ENCODE peak calls at places on chromosome 1, in nine cellular contexts. W is cardiac septum, F is A549, Y is HS-5, B is M059J, Z is astrocyte of the spinal cord, A is HS-27A, T is substantia nigra, D is EH. U is an unnamed sample.

GRCh38 chr1:64934115-64934880 is 32.1 kb downstream of the JAK1 start:
- DNase-seq in W (no peak), F (peak; percentile 63), Y (peak; percentile 60), B (peak; percentile 81), Z (peak; percentile 77), A (peak; percentile 51), T (no peak), D (peak; percentile 92), U (no peak)

GRCh38 chr1:169106921-169107672 is 607 bp downstream of the ATP1B1 start:
- DNase-seq in W (no peak), F (no peak), Y (no peak), B (peak; percentile 52), Z (peak; percentile 46), A (no peak), T (no peak), D (peak; percentile 38), U (peak; percentile 51)

GRCh38 chr1:207789792-207790787 is 38.2 kb downstream of the CD46 start:
- DNase-seq in W (no peak), F (no peak), Y (no peak), B (peak; percentile 64), Z (no peak), A (no peak), T (no peak), D (peak; percentile 82), U (no peak)

GRCh38 chr1:63645301-63645700 is 52.1 kb downstream of the PGM1 start:
- DNase-seq in W (no peak), F (no peak), Y (no peak), B (no peak), Z (no peak), A (no peak), T (no peak), D (peak; percentile 33), U (peak; percentile 18)

GRCh38 chr1:228004331-228004871 is 2.4 kb upstream of the WNT3A start:
- DNase-seq in W (peak; percentile 65), F (peak; percentile 62), Y (no peak), B (peak; percentile 46), Z (no peak), A (no peak), T (no peak), D (peak; percentile 46), U (peak; percentile 38)

GRCh38 chr1:68346192-68346808 is 103.5 kb downstream of the RPE65 start:
- DNase-seq in W (no peak), F (peak; percentile 5), Y (no peak), B (peak; percentile 36), Z (peak; percentile 65), A (no peak), T (no peak), D (peak; percentile 40), U (peak; percentile 36)

GRCh38 chr1:3405491-3405890 is 49.0 kb upstream of the ARHGEF16 start:
- DNase-seq in W (no peak), F (no peak), Y (no peak), B (no peak), Z (no peak), A (no peak), T (no peak), D (no peak), U (no peak)

GRCh38 chr1:69246721-69247120 is 321.0 kb upstream of the LRRC7 start:
- DNase-seq in W (no peak), F (no peak), Y (no peak), B (no peak), Z (no peak), A (no peak), T (no peak), D (no peak), U (no peak)

GRCh38 chr1:24694380-24694843 is 50.8 kb upstream of the CLIC4 start:
- DNase-seq in W (peak; percentile 79), F (no peak), Y (no peak), B (no peak), Z (no peak), A (no peak), T (no peak), D (peak; percentile 56), U (no peak)

GRCh38 chr1:79629414-79629813 is 622.9 kb upstream of the ADGRL4 start:
- DNase-seq in W (no peak), F (no peak), Y (no peak), B (no peak), Z (no peak), A (no peak), T (no peak), D (no peak), U (no peak)

GRCh38 chr1:59043796-59044195 is 253.1 kb upstream of the FGGY start:
- DNase-seq in W (peak; percentile 87), F (no peak), Y (peak; percentile 89), B (peak; percentile 99), Z (peak; percentile 55), A (no peak), T (no peak), D (peak; percentile 99), U (no peak)

GRCh38 chr1:234725177-234726132 is 115.5 kb upstream of the IRF2BP2 start:
- DNase-seq in W (no peak), F (no peak), Y (no peak), B (peak; percentile 71), Z (peak; percentile 42), A (no peak), T (no peak), D (no peak), U (peak; percentile 56)

GRCh38 chr1:150778409-150778808 is 12.8 kb upstream of the CTSS start:
- DNase-seq in W (no peak), F (no peak), Y (no peak), B (peak; percentile 12), Z (no peak), A (no peak), T (no peak), D (no peak), U (no peak)

GRCh38 chr1:24902471-24902891 is 27.6 kb downstream of the RUNX3 start:
- DNase-seq in W (peak; percentile 58), F (no peak), Y (no peak), B (no peak), Z (no peak), A (no peak), T (no peak), D (no peak), U (no peak)

GRCh38 chr1:170424346-170424745 is 107.6 kb upstream of the GORAB start:
- DNase-seq in W (no peak), F (no peak), Y (no peak), B (no peak), Z (no peak), A (no peak), T (no peak), D (peak; percentile 66), U (no peak)

GRCh38 chr1:42463906-42464305 is 820 bp downstream of the CCDC30 start:
- DNase-seq in W (no peak), F (no peak), Y (no peak), B (no peak), Z (no peak), A (no peak), T (no peak), D (no peak), U (no peak)

GRCh38 chr1:15328785-15329480 is 80.8 kb upstream of the EFHD2 start:
- DNase-seq in W (no peak), F (no peak), Y (no peak), B (peak; percentile 73), Z (peak; percentile 85), A (no peak), T (peak; percentile 70), D (peak; percentile 65), U (peak; percentile 79)

GRCh38 chr1:5351366-5351765 is 640.9 kb downstream of the NPHP4 start:
- DNase-seq in W (no peak), F (no peak), Y (no peak), B (no peak), Z (no peak), A (no peak), T (no peak), D (no peak), U (no peak)

U was measured in cerebellar cortex.